ENCODE peak calls at places on chromosomes 1 and 21, in seven cellular contexts. One of them, this sample, is unnamed.

GRCh38 chr1:61050541-61051454 is 31.6 kb upstream of the NFIA start:
- DNase-seq in endodermal cell: peak; percentile 78
- DNase-seq in H9: peak; percentile 45
- DNase-seq in cardiac fibroblast: peak; percentile 26
- DNase-seq in tibial artery: peak; percentile 46
- DNase-seq in activated B cell treated with CpG ODN at 0.5 μM for 24 hours: peak; percentile 40
- DNase-seq in Caco-2: peak; percentile 2
- DNase-seq in this sample: no peak

GRCh38 chr1:228464487-228464983 is 22.6 kb upstream of the RNF187 start:
- DNase-seq in endodermal cell: peak; percentile 95
- DNase-seq in H9: peak; percentile 94
- DNase-seq in cardiac fibroblast: peak; percentile 80
- DNase-seq in tibial artery: peak; percentile 57
- DNase-seq in activated B cell treated with CpG ODN at 0.5 μM for 24 hours: peak; percentile 39
- DNase-seq in Caco-2: no peak
- DNase-seq in this sample: peak; percentile 81

GRCh38 chr1:9827558-9828185 is 3.9 kb upstream of the CLSTN1 start:
- DNase-seq in endodermal cell: peak; percentile 78
- DNase-seq in H9: peak; percentile 42
- DNase-seq in cardiac fibroblast: no peak
- DNase-seq in tibial artery: no peak
- DNase-seq in activated B cell treated with CpG ODN at 0.5 μM for 24 hours: no peak
- DNase-seq in Caco-2: no peak
- DNase-seq in this sample: peak; percentile 19

GRCh38 chr1:16321176-16321867 is 31.0 kb downstream of the FBXO42 start:
- DNase-seq in endodermal cell: no peak
- DNase-seq in H9: no peak
- DNase-seq in cardiac fibroblast: peak; percentile 44
- DNase-seq in tibial artery: no peak
- DNase-seq in activated B cell treated with CpG ODN at 0.5 μM for 24 hours: no peak
- DNase-seq in Caco-2: no peak
- DNase-seq in this sample: no peak

GRCh38 chr1:89927037-89927436 is 67.9 kb upstream of the ZNF326 start:
- DNase-seq in endodermal cell: no peak
- DNase-seq in H9: no peak
- DNase-seq in cardiac fibroblast: no peak
- DNase-seq in tibial artery: no peak
- DNase-seq in activated B cell treated with CpG ODN at 0.5 μM for 24 hours: no peak
- DNase-seq in Caco-2: no peak
- DNase-seq in this sample: no peak

GRCh38 chr1:32240140-32240951 is 6.7 kb upstream of the FAM167B start:
- DNase-seq in endodermal cell: peak; percentile 97
- DNase-seq in H9: peak; percentile 97
- DNase-seq in cardiac fibroblast: peak; percentile 54
- DNase-seq in tibial artery: peak; percentile 69
- DNase-seq in activated B cell treated with CpG ODN at 0.5 μM for 24 hours: peak; percentile 68
- DNase-seq in Caco-2: peak; percentile 72
- DNase-seq in this sample: no peak

GRCh38 chr21:45373991-45374816 is 30.8 kb upstream of the COL18A1 start:
- DNase-seq in endodermal cell: no peak
- DNase-seq in H9: no peak
- DNase-seq in cardiac fibroblast: no peak
- DNase-seq in tibial artery: no peak
- DNase-seq in activated B cell treated with CpG ODN at 0.5 μM for 24 hours: no peak
- DNase-seq in Caco-2: no peak
- DNase-seq in this sample: no peak

GRCh38 chr1:37133276-37134145 is 99.2 kb upstream of the GRIK3 start:
- DNase-seq in endodermal cell: no peak
- DNase-seq in H9: no peak
- DNase-seq in cardiac fibroblast: no peak
- DNase-seq in tibial artery: no peak
- DNase-seq in activated B cell treated with CpG ODN at 0.5 μM for 24 hours: no peak
- DNase-seq in Caco-2: no peak
- DNase-seq in this sample: no peak

GRCh38 chr1:227355542-227356270 is 37.4 kb upstream of the CDC42BPA start:
- DNase-seq in endodermal cell: no peak
- DNase-seq in H9: no peak
- DNase-seq in cardiac fibroblast: no peak
- DNase-seq in tibial artery: no peak
- DNase-seq in activated B cell treated with CpG ODN at 0.5 μM for 24 hours: no peak
- DNase-seq in Caco-2: no peak
- DNase-seq in this sample: no peak

GRCh38 chr1:100894622-100895539 is at the start of gene EXTL2:
- DNase-seq in endodermal cell: peak; percentile 94
- DNase-seq in H9: peak; percentile 92
- DNase-seq in cardiac fibroblast: peak; percentile 80
- DNase-seq in tibial artery: peak; percentile 82
- DNase-seq in activated B cell treated with CpG ODN at 0.5 μM for 24 hours: peak; percentile 46
- DNase-seq in Caco-2: peak; percentile 79
- DNase-seq in this sample: peak; percentile 70

GRCh38 chr21:33047231-33047630 is 21.5 kb downstream of the OLIG2 start:
- DNase-seq in endodermal cell: no peak
- DNase-seq in H9: no peak
- DNase-seq in cardiac fibroblast: peak; percentile 41
- DNase-seq in tibial artery: no peak
- DNase-seq in activated B cell treated with CpG ODN at 0.5 μM for 24 hours: no peak
- DNase-seq in Caco-2: no peak
- DNase-seq in this sample: no peak

GRCh38 chr1:226017070-226017469 is 17.9 kb upstream of the SDE2 start:
- DNase-seq in endodermal cell: no peak
- DNase-seq in H9: no peak
- DNase-seq in cardiac fibroblast: no peak
- DNase-seq in tibial artery: no peak
- DNase-seq in activated B cell treated with CpG ODN at 0.5 μM for 24 hours: no peak
- DNase-seq in Caco-2: no peak
- DNase-seq in this sample: no peak

GRCh38 chr1:173477286-173478098 is at the start of gene PRDX6:
- DNase-seq in endodermal cell: no peak
- DNase-seq in H9: peak; percentile 32
- DNase-seq in cardiac fibroblast: peak; percentile 89
- DNase-seq in tibial artery: peak; percentile 90
- DNase-seq in activated B cell treated with CpG ODN at 0.5 μM for 24 hours: peak; percentile 69
- DNase-seq in Caco-2: peak; percentile 54
- DNase-seq in this sample: no peak
- TF ChIP-seq CTCF in endodermal cell: no peak
- TF ChIP-seq CTCF in H9: no peak
- TF ChIP-seq CTCF in cardiac fibroblast: no peak
- TF ChIP-seq CTCF in tibial artery: no peak
- TF ChIP-seq CTCF in activated B cell treated with CpG ODN at 0.5 μM for 24 hours: no peak
- TF ChIP-seq CTCF in Caco-2: no peak
- TF ChIP-seq CTCF in this sample: no peak

DNA sequence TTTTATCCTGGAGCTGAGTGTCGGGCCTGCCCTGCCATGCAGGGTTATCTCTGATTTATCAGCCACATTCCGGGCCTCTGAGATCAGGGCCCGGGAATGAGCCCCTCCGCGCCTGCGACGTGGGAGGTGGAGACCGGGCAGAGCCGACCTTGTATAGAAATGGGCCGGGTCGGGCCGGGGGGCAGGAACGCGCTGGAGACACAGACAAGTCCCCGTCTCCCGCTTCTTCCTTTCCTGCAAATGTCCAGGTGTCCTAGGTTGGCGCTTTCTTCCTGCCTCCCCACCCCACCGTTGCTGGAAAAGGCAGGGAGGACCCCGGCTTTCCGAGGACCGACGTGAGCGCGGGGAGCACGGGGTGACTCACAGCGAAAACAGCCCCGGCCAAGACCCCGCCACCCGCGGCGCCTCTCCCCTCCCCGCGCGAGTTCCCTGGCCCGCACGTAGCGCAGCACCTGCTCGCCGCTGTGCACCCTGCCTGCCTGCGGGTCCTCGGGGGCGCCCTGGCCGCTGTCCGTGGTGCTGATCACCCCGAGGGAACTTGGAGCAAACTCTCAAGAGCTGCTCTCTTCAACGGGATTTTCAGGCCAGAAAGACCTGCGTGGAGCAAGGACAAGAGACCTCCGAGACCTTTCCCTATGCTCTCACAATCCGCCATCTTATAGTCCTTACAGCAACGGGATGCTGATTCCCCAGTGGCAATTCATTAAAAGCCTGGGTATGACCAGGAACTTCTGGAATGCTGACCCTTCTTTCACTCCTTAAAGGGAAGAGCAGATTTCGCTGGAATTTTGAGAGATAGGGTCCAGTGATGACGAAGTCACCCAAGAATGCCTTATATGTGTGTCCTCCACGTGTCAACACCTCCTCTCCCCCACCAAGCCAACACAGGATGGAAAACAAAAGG is 475 bp upstream of the NPPB start:
- DNase-seq in endodermal cell: peak; percentile 96
- DNase-seq in H9: peak; percentile 85
- DNase-seq in cardiac fibroblast: peak; percentile 71
- DNase-seq in tibial artery: no peak
- DNase-seq in activated B cell treated with CpG ODN at 0.5 μM for 24 hours: peak; percentile 65
- DNase-seq in Caco-2: peak; percentile 92
- DNase-seq in this sample: peak; percentile 83
- TF ChIP-seq CTCF in endodermal cell: peak; percentile 66
- TF ChIP-seq CTCF in H9: peak; percentile 49
- TF ChIP-seq CTCF in cardiac fibroblast: peak; percentile 49
- TF ChIP-seq CTCF in tibial artery: peak; percentile 28
- TF ChIP-seq CTCF in activated B cell treated with CpG ODN at 0.5 μM for 24 hours: no peak
- TF ChIP-seq CTCF in Caco-2: peak; percentile 54
- TF ChIP-seq CTCF in this sample: no peak

GRCh38 chr1:28436211-28436769 is 66.8 kb downstream of the PHACTR4 start:
- DNase-seq in endodermal cell: no peak
- DNase-seq in H9: no peak
- DNase-seq in cardiac fibroblast: no peak
- DNase-seq in tibial artery: no peak
- DNase-seq in activated B cell treated with CpG ODN at 0.5 μM for 24 hours: no peak
- DNase-seq in Caco-2: no peak
- DNase-seq in this sample: no peak
- TF ChIP-seq CTCF in endodermal cell: peak; percentile 42
- TF ChIP-seq CTCF in H9: peak; percentile 27
- TF ChIP-seq CTCF in cardiac fibroblast: no peak
- TF ChIP-seq CTCF in tibial artery: no peak
- TF ChIP-seq CTCF in activated B cell treated with CpG ODN at 0.5 μM for 24 hours: no peak
- TF ChIP-seq CTCF in Caco-2: no peak
- TF ChIP-seq CTCF in this sample: no peak

GRCh38 chr1:2919826-2920225 is 101.4 kb upstream of the ACTRT2 start:
- DNase-seq in endodermal cell: no peak
- DNase-seq in H9: no peak
- DNase-seq in cardiac fibroblast: no peak
- DNase-seq in tibial artery: no peak
- DNase-seq in activated B cell treated with CpG ODN at 0.5 μM for 24 hours: no peak
- DNase-seq in Caco-2: no peak
- DNase-seq in this sample: no peak

GRCh38 chr1:2920421-2921015 is 100.7 kb upstream of the ACTRT2 start:
- DNase-seq in endodermal cell: no peak
- DNase-seq in H9: no peak
- DNase-seq in cardiac fibroblast: no peak
- DNase-seq in tibial artery: no peak
- DNase-seq in activated B cell treated with CpG ODN at 0.5 μM for 24 hours: no peak
- DNase-seq in Caco-2: no peak
- DNase-seq in this sample: no peak

GRCh38 chr1:2925291-2925690 is 96.0 kb upstream of the ACTRT2 start:
- DNase-seq in endodermal cell: no peak
- DNase-seq in H9: no peak
- DNase-seq in cardiac fibroblast: no peak
- DNase-seq in tibial artery: no peak
- DNase-seq in activated B cell treated with CpG ODN at 0.5 μM for 24 hours: no peak
- DNase-seq in Caco-2: no peak
- DNase-seq in this sample: no peak

GRCh38 chr1:2923351-2923750 is 97.9 kb upstream of the ACTRT2 start:
- DNase-seq in endodermal cell: no peak
- DNase-seq in H9: no peak
- DNase-seq in cardiac fibroblast: no peak
- DNase-seq in tibial artery: no peak
- DNase-seq in activated B cell treated with CpG ODN at 0.5 μM for 24 hours: no peak
- DNase-seq in Caco-2: no peak
- DNase-seq in this sample: no peak

DNA sequence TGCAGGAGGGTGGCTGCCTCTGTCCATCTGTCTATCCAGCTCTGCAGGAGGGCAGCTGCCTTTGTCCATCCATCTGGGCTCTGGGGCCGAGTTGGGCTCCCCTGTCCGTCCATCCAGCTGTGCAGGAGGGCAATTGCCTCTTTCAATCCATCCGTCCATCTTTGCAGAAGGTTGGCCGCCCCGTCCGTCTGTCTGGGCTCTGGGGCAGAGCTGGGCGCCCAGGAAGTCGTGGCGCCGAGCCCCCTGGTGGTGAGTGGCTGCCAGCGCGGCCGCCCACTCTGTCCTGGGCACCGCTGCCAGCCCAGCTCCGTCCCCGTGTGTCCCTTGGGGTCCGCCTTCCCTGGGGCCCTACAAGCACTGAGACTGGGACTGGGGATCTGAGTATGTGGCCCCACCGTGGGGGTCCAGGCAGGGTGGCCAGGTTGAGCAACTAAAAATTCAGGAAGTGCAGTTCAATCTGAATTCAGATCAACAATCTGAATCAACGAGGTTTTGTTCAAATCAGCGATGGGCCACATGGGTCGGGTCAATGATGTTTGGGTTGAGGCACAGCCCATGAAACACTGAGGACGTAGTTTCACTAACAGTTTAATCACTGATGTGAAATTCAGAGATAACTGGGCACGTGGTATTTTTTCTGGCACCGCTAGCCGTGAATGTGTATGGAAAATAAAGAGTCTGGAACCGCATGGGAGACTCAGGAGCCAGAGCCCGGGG is 99.1 kb upstream of the ACTRT2 start:
- DNase-seq in endodermal cell: no peak
- DNase-seq in H9: no peak
- DNase-seq in cardiac fibroblast: no peak
- DNase-seq in tibial artery: no peak
- DNase-seq in activated B cell treated with CpG ODN at 0.5 μM for 24 hours: peak; percentile 25
- DNase-seq in Caco-2: peak; percentile 26
- DNase-seq in this sample: no peak
- TF ChIP-seq CTCF in endodermal cell: peak; percentile 45
- TF ChIP-seq CTCF in H9: peak; percentile 39
- TF ChIP-seq CTCF in cardiac fibroblast: peak; percentile 4
- TF ChIP-seq CTCF in tibial artery: peak; percentile 75
- TF ChIP-seq CTCF in activated B cell treated with CpG ODN at 0.5 μM for 24 hours: no peak
- TF ChIP-seq CTCF in Caco-2: peak; percentile 76
- TF ChIP-seq CTCF in this sample: no peak

DNA sequence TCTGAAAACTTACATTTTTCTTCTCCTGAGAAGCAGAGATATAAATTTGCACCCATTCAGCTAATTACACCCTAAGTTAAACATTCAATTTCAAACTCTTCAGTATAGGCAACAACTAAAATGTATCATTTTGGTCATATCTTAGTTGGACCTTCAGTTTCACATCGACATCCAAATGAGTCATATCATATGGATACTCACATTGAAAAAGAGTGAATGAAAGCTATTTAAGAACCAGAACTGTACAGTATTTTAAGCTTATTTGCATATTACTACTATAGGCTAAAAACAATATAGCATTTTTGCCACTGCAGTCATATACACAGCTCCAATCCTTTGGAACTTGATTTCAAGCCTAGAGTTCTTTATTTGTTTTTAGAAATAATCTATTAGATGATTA is 33.6 kb downstream of the USP25 start:
- DNase-seq in endodermal cell: no peak
- DNase-seq in H9: no peak
- DNase-seq in cardiac fibroblast: no peak
- DNase-seq in tibial artery: no peak
- DNase-seq in activated B cell treated with CpG ODN at 0.5 μM for 24 hours: no peak
- DNase-seq in Caco-2: no peak
- DNase-seq in this sample: no peak
- TF ChIP-seq CTCF in endodermal cell: no peak
- TF ChIP-seq CTCF in H9: no peak
- TF ChIP-seq CTCF in cardiac fibroblast: no peak
- TF ChIP-seq CTCF in tibial artery: no peak
- TF ChIP-seq CTCF in activated B cell treated with CpG ODN at 0.5 μM for 24 hours: no peak
- TF ChIP-seq CTCF in Caco-2: no peak
- TF ChIP-seq CTCF in this sample: no peak